ENCODE peak calls at places on chromosomes 13 and 19, in five cellular contexts. C is pancreas; N is transverse colon; B is effector memory CD4-positive, alpha-beta T cell; Z is ascending aorta. P is an unnamed sample.
A peak's percentile ranks its signal among the peaks of the same experiment; 100 is the strongest.

GRCh38 chr19:1841209-1841924 is 6.9 kb downstream of the REXO1 start:
- DNase-seq in C (no peak), N (no peak), B (no peak), Z (no peak), P (no peak)

GRCh38 chr19:57887195-57887941 is 1.5 kb downstream of the ZNF814 start:
- DNase-seq in C (no peak), N (peak; percentile 12), B (no peak), Z (no peak), P (no peak)

GRCh38 chr13:48110132-48110868 is 15.4 kb upstream of the MED4 start:
- DNase-seq in C (no peak), N (no peak), B (no peak), Z (no peak), P (no peak)

GRCh38 chr13:45295536-45295935 is 45.4 kb downstream of the TPT1 start:
- DNase-seq in C (no peak), N (no peak), B (no peak), Z (no peak), P (no peak)

GRCh38 chr13:38743499-38743898 is 56.6 kb downstream of the FREM2 start:
- DNase-seq in C (no peak), N (no peak), B (no peak), Z (no peak), P (no peak)

GRCh38 chr19:50332264-50333038 is 3.3 kb upstream of the KCNC3 start:
- DNase-seq in C (peak; percentile 46), N (no peak), B (no peak), Z (no peak), P (no peak)

GRCh38 chr19:49930483-49931011 is 1.2 kb upstream of the NUP62 start:
- DNase-seq in C (no peak), N (peak; percentile 24), B (no peak), Z (no peak), P (no peak)

GRCh38 chr19:9850235-9850959 is 15.3 kb downstream of the PIN1 start:
- DNase-seq in C (no peak), N (no peak), B (no peak), Z (no peak), P (no peak)

GRCh38 chr13:27920677-27921420 is 1.0 kb downstream of the PDX1 start:
- DNase-seq in C (peak; percentile 65), N (no peak), B (no peak), Z (no peak), P (no peak)

GRCh38 chr13:25371608-25372274 is at the start of gene ATP8A2:
- DNase-seq in C (no peak), N (no peak), B (no peak), Z (no peak), P (no peak)

GRCh38 chr19:35755160-35755549 is 1.7 kb downstream of the HSPB6 start:
- DNase-seq in C (no peak), N (no peak), B (no peak), Z (no peak), P (no peak)

GRCh38 chr13:109622006-109622405 is 164.4 kb downstream of the IRS2 start:
- DNase-seq in C (no peak), N (no peak), B (no peak), Z (no peak), P (no peak)

GRCh38 chr13:27442071-27442647 is 8.2 kb downstream of the MTIF3 start:
- DNase-seq in C (no peak), N (peak; percentile 58), B (peak; percentile 33), Z (no peak), P (no peak)

GRCh38 chr19:33446918-33447293 is 73.4 kb downstream of the CEBPG start:
- DNase-seq in C (no peak), N (no peak), B (no peak), Z (no peak), P (peak; percentile 1)

GRCh38 chr13:52001120-52001731 is 10.0 kb downstream of the ATP7B start:
- DNase-seq in C (no peak), N (no peak), B (no peak), Z (no peak), P (no peak)

GRCh38 chr13:35909837-35910236 is 221.3 kb downstream of the DCLK1 start:
- DNase-seq in C (no peak), N (no peak), B (no peak), Z (no peak), P (no peak)

GRCh38 chr19:996051-996838 is 4.0 kb upstream of the GRIN3B start:
- DNase-seq in C (no peak), N (peak; percentile 75), B (peak; percentile 93), Z (no peak), P (no peak)

GRCh38 chr13:36475468-36475867 is 43.2 kb downstream of the CCNA1 start:
- DNase-seq in C (no peak), N (no peak), B (no peak), Z (no peak), P (no peak)

GRCh38 chr19:34336781-34337271 is 28.2 kb upstream of the GPI start:
- DNase-seq in C (no peak), N (no peak), B (no peak), Z (peak; percentile 12), P (no peak)

GRCh38 chr13:48066310-48066989 is 28.5 kb downstream of the MED4 start:
- DNase-seq in C (no peak), N (no peak), B (no peak), Z (no peak), P (no peak)

GRCh38 chr19:7861619-7862412 is 12.4 kb downstream of the PRR36 start:
- DNase-seq in C (no peak), N (no peak), B (no peak), Z (no peak), P (no peak)

GRCh38 chr13:91368676-91369425 is 21.4 kb downstream of the MIR17HG start:
- DNase-seq in C (no peak), N (no peak), B (no peak), Z (no peak), P (no peak)

GRCh38 chr19:33348301-33349010 is 25.1 kb upstream of the CEBPG start:
- DNase-seq in C (no peak), N (no peak), B (no peak), Z (no peak), P (no peak)

GRCh38 chr13:112704634-112705145 is 14.9 kb downstream of the ATP11A start:
- DNase-seq in C (no peak), N (peak; percentile 4), B (no peak), Z (no peak), P (no peak)

GRCh38 chr19:53631949-53632407 is at the start of gene DPRX:
- DNase-seq in C (no peak), N (no peak), B (no peak), Z (no peak), P (no peak)

GRCh38 chr13:57546942-57547341 is 84.6 kb upstream of the PCDH17 start:
- DNase-seq in C (no peak), N (no peak), B (no peak), Z (no peak), P (no peak)

GRCh38 chr19:45663800-45664199 is 4.2 kb upstream of the GIPR start:
- DNase-seq in C (no peak), N (no peak), B (no peak), Z (no peak), P (no peak)

GRCh38 chr19:41064974-41065569 is 23.2 kb upstream of the CYP2A13 start:
- DNase-seq in C (no peak), N (no peak), B (no peak), Z (no peak), P (no peak)

GRCh38 chr19:36916991-36917390 is 859 bp downstream of the ZNF568 start:
- DNase-seq in C (no peak), N (no peak), B (no peak), Z (no peak), P (peak; percentile 6)

GRCh38 chr13:27079421-27079958 is 92.1 kb downstream of the USP12 start:
- DNase-seq in C (no peak), N (no peak), B (no peak), Z (no peak), P (no peak)

GRCh38 chr19:5121286-5122120 is 152.6 kb downstream of the KDM4B start:
- DNase-seq in C (no peak), N (no peak), B (no peak), Z (no peak), P (no peak)

GRCh38 chr13:97826421-97826965 is 127.0 kb upstream of the IPO5 start:
- DNase-seq in C (no peak), N (no peak), B (no peak), Z (no peak), P (no peak)
- H3K27ac ChIP-seq in C (no peak overlapping the region), N (no peak overlapping the region), B (no peak overlapping the region), Z (no peak overlapping the region), P (no peak overlapping the region)

DNA sequence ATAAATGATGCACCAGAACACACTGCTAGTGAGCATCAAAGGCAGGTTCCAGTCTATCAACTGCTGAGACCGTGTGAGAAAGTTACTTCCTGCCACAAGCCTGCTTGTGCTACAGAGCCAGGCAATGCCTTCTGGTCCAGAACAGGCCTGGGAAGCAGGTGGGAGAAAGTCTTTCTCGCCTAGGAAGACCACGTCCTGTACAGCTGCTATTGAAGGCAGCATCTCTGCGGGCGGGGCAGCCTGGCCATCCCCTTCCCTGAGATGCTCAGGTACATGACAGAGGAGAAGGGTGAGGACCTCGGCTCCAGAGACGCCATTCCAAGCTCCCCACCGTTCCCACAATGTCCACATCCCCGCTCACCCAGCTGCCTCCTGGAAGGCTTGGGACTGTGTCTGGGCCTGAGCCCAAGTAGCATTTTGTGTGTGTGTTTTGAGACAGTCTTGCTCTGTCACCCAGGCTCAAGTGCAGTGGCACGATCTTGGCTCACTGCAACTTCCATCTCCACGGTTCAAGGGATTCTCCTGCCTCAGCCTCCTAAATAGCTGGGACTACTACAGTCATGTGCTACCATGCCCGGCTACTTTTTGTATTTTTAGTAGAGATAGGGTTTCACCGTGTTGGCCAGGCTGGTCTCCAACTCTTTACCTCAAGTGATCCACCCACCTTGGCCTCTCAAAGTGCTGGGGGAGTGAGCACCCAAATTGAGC is 3.4 kb downstream of the RFX1 start:
- DNase-seq in C (no peak), N (no peak), B (no peak), Z (no peak), P (no peak)
- H3K27ac ChIP-seq in C (peak overlapping the region; percentile 98), N (peak overlapping the region; percentile 100), B (peak overlapping the region; percentile 72), Z (peak overlapping the region; percentile 100), P (no peak overlapping the region)

DNA sequence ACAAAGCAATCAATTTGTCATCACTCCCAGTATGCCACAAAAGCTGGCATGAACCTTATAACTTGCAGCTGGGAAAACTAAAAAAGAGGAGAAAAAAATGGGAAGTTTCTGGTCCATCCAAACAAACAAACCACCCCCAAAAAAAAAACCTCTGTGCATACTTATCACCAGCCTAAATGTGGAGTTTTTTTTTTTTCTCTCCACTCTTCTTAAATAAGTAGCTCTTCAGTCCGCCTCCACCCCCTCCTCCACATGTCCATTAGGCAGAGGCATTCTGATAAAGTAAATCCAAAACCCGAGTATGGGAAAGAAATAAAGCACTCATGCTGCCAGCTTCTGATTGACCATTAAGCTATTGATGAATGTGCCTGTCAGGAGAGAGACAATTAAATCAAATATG is 2.6 kb downstream of the TSHZ3 start:
- DNase-seq in C (no peak), N (no peak), B (no peak), Z (no peak), P (no peak)
- H3K27ac ChIP-seq in C (no peak overlapping the region), N (no peak overlapping the region), B (no peak overlapping the region), Z (no peak overlapping the region), P (no peak overlapping the region)

GRCh38 chr13:79604752-79605151 is 123.8 kb downstream of the NDFIP2 start:
- DNase-seq in C (no peak), N (no peak), B (no peak), Z (no peak), P (no peak)
- H3K27ac ChIP-seq in C (no peak overlapping the region), N (no peak overlapping the region), B (no peak overlapping the region), Z (no peak overlapping the region), P (no peak overlapping the region)

P was measured in dorsolateral prefrontal cortex.